ENCODE peak calls at places on chromosome X, in nine cellular contexts. S is SW480, U is aorta, Y is EL, W is SW 1271, H is SHP77, R is right cardiac atrium, N is nephron progenitor cell, E is kidney. Z is an unnamed sample.

GRCh38 chrX:110853610-110854009 is 58.0 kb upstream of the CHRDL1 start:
- DNase-seq in S (peak; percentile 18), U (no peak), Y (peak; percentile 29), W (no peak), H (peak; percentile 14), R (no peak), N (peak; percentile 21), E (no peak), Z (peak; percentile 75)

GRCh38 chrX:39840141-39841126 is 257.3 kb downstream of the BCOR start:
- DNase-seq in S (no peak), U (peak; percentile 80), Y (no peak), W (no peak), H (no peak), R (no peak), N (no peak), E (no peak), Z (no peak)

GRCh38 chrX:23783569-23784486 is 855 bp downstream of the SAT1 start:
- DNase-seq in S (no peak), U (no peak), Y (no peak), W (no peak), H (no peak), R (no peak), N (peak; percentile 13), E (no peak), Z (no peak)

GRCh38 chrX:44874481-44875184 is 1.6 kb downstream of the KDM6A start:
- DNase-seq in S (peak; percentile 36), U (no peak), Y (peak; percentile 42), W (peak; percentile 1), H (no peak), R (no peak), N (peak; percentile 12), E (no peak), Z (no peak)

GRCh38 chrX:107272431-107272921 is 66.1 kb downstream of the DNAAF6 start:
- DNase-seq in S (no peak), U (no peak), Y (no peak), W (no peak), H (no peak), R (no peak), N (no peak), E (peak; percentile 70), Z (no peak)

GRCh38 chrX:118945921-118946320 is 28.5 kb upstream of the LONRF3 start:
- DNase-seq in S (no peak), U (no peak), Y (no peak), W (no peak), H (no peak), R (no peak), N (no peak), E (no peak), Z (no peak)

GRCh38 chrX:29903365-29903764 is 312.0 kb upstream of the MAGEB2 start:
- DNase-seq in S (no peak), U (no peak), Y (no peak), W (no peak), H (no peak), R (no peak), N (no peak), E (no peak), Z (no peak)

GRCh38 chrX:1451251-1451675 is 1.4 kb downstream of the ASMTL start:
- DNase-seq in S (no peak), U (peak; percentile 53), Y (no peak), W (no peak), H (no peak), R (no peak), N (no peak), E (peak; percentile 72), Z (no peak)

GRCh38 chrX:3584415-3584996 is 128.9 kb downstream of the PRKX start:
- DNase-seq in S (no peak), U (no peak), Y (no peak), W (no peak), H (no peak), R (no peak), N (no peak), E (no peak), Z (no peak)

GRCh38 chrX:148024425-148025148 is 43.5 kb downstream of the FMR1NB start:
- DNase-seq in S (no peak), U (no peak), Y (no peak), W (no peak), H (no peak), R (no peak), N (no peak), E (no peak), Z (no peak)

GRCh38 chrX:47283015-47283771 is 50.4 kb downstream of the USP11 start:
- DNase-seq in S (peak; percentile 39), U (no peak), Y (peak; percentile 42), W (no peak), H (no peak), R (no peak), N (peak; percentile 10), E (peak; percentile 77), Z (peak; percentile 60)

GRCh38 chrX:70454441-70455365 is 10.1 kb downstream of the DLG3 start:
- DNase-seq in S (peak; percentile 93), U (peak; percentile 89), Y (peak; percentile 53), W (peak; percentile 0), H (peak; percentile 67), R (peak; percentile 88), N (peak; percentile 85), E (peak; percentile 95), Z (peak; percentile 54)

GRCh38 chrX:22533898-22534297 is 261.2 kb downstream of the CBLL2 start:
- DNase-seq in S (no peak), U (no peak), Y (no peak), W (no peak), H (no peak), R (no peak), N (no peak), E (no peak), Z (no peak)

GRCh38 chrX:619812-620493 is 10.6 kb upstream of the SHOX start:
- DNase-seq in S (no peak), U (peak; percentile 11), Y (peak; percentile 45), W (no peak), H (no peak), R (no peak), N (no peak), E (no peak), Z (no peak)

GRCh38 chrX:52563105-52563504 is 46.2 kb upstream of the XAGE1B start:
- DNase-seq in S (no peak), U (no peak), Y (no peak), W (no peak), H (no peak), R (no peak), N (no peak), E (peak; percentile 52), Z (no peak)

GRCh38 chrX:136781180-136781797 is 557 bp upstream of the ARHGEF6 start:
- DNase-seq in S (no peak), U (no peak), Y (peak; percentile 13), W (no peak), H (no peak), R (no peak), N (no peak), E (no peak), Z (no peak)

GRCh38 chrX:155899366-155899765 is 18.2 kb downstream of the VAMP7 start:
- DNase-seq in S (no peak), U (no peak), Y (no peak), W (no peak), H (no peak), R (no peak), N (no peak), E (no peak), Z (no peak)

GRCh38 chrX:39731735-39732134 is 366.0 kb downstream of the BCOR start:
- DNase-seq in S (no peak), U (no peak), Y (no peak), W (no peak), H (no peak), R (peak; percentile 75), N (no peak), E (no peak), Z (no peak)

GRCh38 chrX:78746496-78746895 is 1.0 kb upstream of the LPAR4 start:
- DNase-seq in S (no peak), U (no peak), Y (no peak), W (no peak), H (no peak), R (no peak), N (peak; percentile 16), E (no peak), Z (no peak)

GRCh38 chrX:34810364-34810763 is 132.2 kb upstream of the FAM47B start:
- DNase-seq in S (peak; percentile 64), U (no peak), Y (peak; percentile 34), W (no peak), H (no peak), R (no peak), N (no peak), E (no peak), Z (no peak)

GRCh38 chrX:5100004-5100403 is 1128.7 kb downstream of the NLGN4X start:
- DNase-seq in S (no peak), U (no peak), Y (no peak), W (no peak), H (no peak), R (no peak), N (no peak), E (no peak), Z (no peak)

GRCh38 chrX:139112432-139112831 is 400.9 kb upstream of the FGF13 start:
- DNase-seq in S (no peak), U (no peak), Y (no peak), W (no peak), H (no peak), R (no peak), N (no peak), E (no peak), Z (no peak)

Z was measured in posterior cingulate gyrus.